ENCODE peak calls at places on chromosome 11, in seven cellular contexts. One of them, this sample, is unnamed.

GRCh38 chr11:113106507-113106906 is 145.3 kb downstream of the NCAM1 start:
- DNase-seq in A549: no peak
- DNase-seq in HCT116: no peak
- DNase-seq in WTC11: no peak
- DNase-seq in K562: no peak
- DNase-seq in HepG2: no peak
- DNase-seq in H1: no peak
- DNase-seq in this sample: no peak

GRCh38 chr11:19370100-19370861 is 129.5 kb upstream of the E2F8 start:
- DNase-seq in A549: no peak
- DNase-seq in HCT116: no peak
- DNase-seq in WTC11: no peak
- DNase-seq in K562: no peak
- DNase-seq in HepG2: no peak
- DNase-seq in H1: no peak
- DNase-seq in this sample: no peak

GRCh38 chr11:10505278-10506012 is 35.5 kb downstream of the RNF141 start:
- DNase-seq in A549: no peak
- DNase-seq in HCT116: no peak
- DNase-seq in WTC11: no peak
- DNase-seq in K562: no peak
- DNase-seq in HepG2: no peak
- DNase-seq in H1: no peak
- DNase-seq in this sample: no peak

GRCh38 chr11:117925198-117925925 is 3.8 kb downstream of the TMPRSS13 start:
- DNase-seq in A549: no peak
- DNase-seq in HCT116: no peak
- DNase-seq in WTC11: no peak
- DNase-seq in K562: no peak
- DNase-seq in HepG2: no peak
- DNase-seq in H1: no peak
- DNase-seq in this sample: no peak

GRCh38 chr11:114262681-114263509 is 33.3 kb upstream of the NNMT start:
- DNase-seq in A549: peak; percentile 50
- DNase-seq in HCT116: peak; percentile 26
- DNase-seq in WTC11: peak; percentile 34
- DNase-seq in K562: peak; percentile 61
- DNase-seq in HepG2: peak; percentile 44
- DNase-seq in H1: no peak
- DNase-seq in this sample: peak; percentile 75

GRCh38 chr11:71372693-71373657 is 75.2 kb downstream of the DHCR7 start:
- DNase-seq in A549: peak; percentile 46
- DNase-seq in HCT116: peak; percentile 2
- DNase-seq in WTC11: no peak
- DNase-seq in K562: no peak
- DNase-seq in HepG2: peak; percentile 26
- DNase-seq in H1: no peak
- DNase-seq in this sample: no peak

GRCh38 chr11:67304511-67305113 is 1.3 kb downstream of the SSH3 start:
- DNase-seq in A549: no peak
- DNase-seq in HCT116: no peak
- DNase-seq in WTC11: peak; percentile 10
- DNase-seq in K562: no peak
- DNase-seq in HepG2: no peak
- DNase-seq in H1: no peak
- DNase-seq in this sample: peak; percentile 21

GRCh38 chr11:9834281-9834680 is 170.4 kb downstream of the SWAP70 start:
- DNase-seq in A549: no peak
- DNase-seq in HCT116: no peak
- DNase-seq in WTC11: no peak
- DNase-seq in K562: no peak
- DNase-seq in HepG2: no peak
- DNase-seq in H1: no peak
- DNase-seq in this sample: no peak

GRCh38 chr11:113046866-113047265 is 85.6 kb downstream of the NCAM1 start:
- DNase-seq in A549: no peak
- DNase-seq in HCT116: no peak
- DNase-seq in WTC11: no peak
- DNase-seq in K562: no peak
- DNase-seq in HepG2: no peak
- DNase-seq in H1: no peak
- DNase-seq in this sample: no peak

GRCh38 chr11:62789576-62789975 is 2.2 kb downstream of the TMEM223 start:
- DNase-seq in A549: no peak
- DNase-seq in HCT116: no peak
- DNase-seq in WTC11: no peak
- DNase-seq in K562: no peak
- DNase-seq in HepG2: no peak
- DNase-seq in H1: no peak
- DNase-seq in this sample: no peak

GRCh38 chr11:30859709-30860108 is 273.6 kb upstream of the MPPED2 start:
- DNase-seq in A549: no peak
- DNase-seq in HCT116: no peak
- DNase-seq in WTC11: no peak
- DNase-seq in K562: no peak
- DNase-seq in HepG2: no peak
- DNase-seq in H1: no peak
- DNase-seq in this sample: peak; percentile 50

GRCh38 chr11:14248577-14248976 is 110.4 kb downstream of the RRAS2 start:
- DNase-seq in A549: no peak
- DNase-seq in HCT116: no peak
- DNase-seq in WTC11: peak; percentile 60
- DNase-seq in K562: no peak
- DNase-seq in HepG2: no peak
- DNase-seq in H1: no peak
- DNase-seq in this sample: peak; percentile 43

GRCh38 chr11:79241842-79242241 is 199.0 kb downstream of the TENM4 start:
- DNase-seq in A549: no peak
- DNase-seq in HCT116: no peak
- DNase-seq in WTC11: no peak
- DNase-seq in K562: no peak
- DNase-seq in HepG2: no peak
- DNase-seq in H1: no peak
- DNase-seq in this sample: peak; percentile 32

GRCh38 chr11:13956988-13957387 is 5.5 kb upstream of the SPON1 start:
- DNase-seq in A549: no peak
- DNase-seq in HCT116: no peak
- DNase-seq in WTC11: no peak
- DNase-seq in K562: no peak
- DNase-seq in HepG2: no peak
- DNase-seq in H1: no peak
- DNase-seq in this sample: no peak

GRCh38 chr11:71396548-71397123 is 51.6 kb downstream of the DHCR7 start:
- DNase-seq in A549: no peak
- DNase-seq in HCT116: no peak
- DNase-seq in WTC11: no peak
- DNase-seq in K562: no peak
- DNase-seq in HepG2: no peak
- DNase-seq in H1: no peak
- DNase-seq in this sample: no peak

GRCh38 chr11:126394036-126394435 is 38.5 kb downstream of the ST3GAL4 start:
- DNase-seq in A549: no peak
- DNase-seq in HCT116: no peak
- DNase-seq in WTC11: no peak
- DNase-seq in K562: no peak
- DNase-seq in HepG2: no peak
- DNase-seq in H1: no peak
- DNase-seq in this sample: no peak

GRCh38 chr11:113835306-113835705 is 40.1 kb downstream of the USP28 start:
- DNase-seq in A549: no peak
- DNase-seq in HCT116: no peak
- DNase-seq in WTC11: no peak
- DNase-seq in K562: no peak
- DNase-seq in HepG2: no peak
- DNase-seq in H1: no peak
- DNase-seq in this sample: no peak

GRCh38 chr11:74570266-74571061 is 21.9 kb upstream of the POLD3 start:
- DNase-seq in A549: peak; percentile 70
- DNase-seq in HCT116: peak; percentile 48
- DNase-seq in WTC11: peak; percentile 53
- DNase-seq in K562: peak; percentile 74
- DNase-seq in HepG2: peak; percentile 57
- DNase-seq in H1: no peak
- DNase-seq in this sample: peak; percentile 70

GRCh38 chr11:118435893-118436624 is at the start of gene KMT2A:
- DNase-seq in A549: peak; percentile 96
- DNase-seq in HCT116: peak; percentile 90
- DNase-seq in WTC11: peak; percentile 99
- DNase-seq in K562: peak; percentile 94
- DNase-seq in HepG2: peak; percentile 93
- DNase-seq in H1: peak; percentile 89
- DNase-seq in this sample: peak; percentile 96

GRCh38 chr11:720642-721346 is 14.8 kb downstream of the EPS8L2 start:
- DNase-seq in A549: no peak
- DNase-seq in HCT116: no peak
- DNase-seq in WTC11: peak; percentile 87
- DNase-seq in K562: peak; percentile 64
- DNase-seq in HepG2: no peak
- DNase-seq in H1: no peak
- DNase-seq in this sample: peak; percentile 86

GRCh38 chr11:92837595-92837994 is 131.9 kb upstream of the MTNR1B start:
- DNase-seq in A549: no peak
- DNase-seq in HCT116: no peak
- DNase-seq in WTC11: no peak
- DNase-seq in K562: no peak
- DNase-seq in HepG2: no peak
- DNase-seq in H1: no peak
- DNase-seq in this sample: no peak

GRCh38 chr11:82233211-82233610 is 500.5 kb downstream of the FAM181B start:
- DNase-seq in A549: no peak
- DNase-seq in HCT116: no peak
- DNase-seq in WTC11: no peak
- DNase-seq in K562: no peak
- DNase-seq in HepG2: no peak
- DNase-seq in H1: no peak
- DNase-seq in this sample: no peak

GRCh38 chr11:82225930-82226329 is 507.7 kb downstream of the FAM181B start:
- DNase-seq in A549: no peak
- DNase-seq in HCT116: no peak
- DNase-seq in WTC11: no peak
- DNase-seq in K562: no peak
- DNase-seq in HepG2: no peak
- DNase-seq in H1: no peak
- DNase-seq in this sample: no peak

GRCh38 chr11:82234256-82234655 is 499.4 kb downstream of the FAM181B start:
- DNase-seq in A549: no peak
- DNase-seq in HCT116: no peak
- DNase-seq in WTC11: no peak
- DNase-seq in K562: no peak
- DNase-seq in HepG2: no peak
- DNase-seq in H1: no peak
- DNase-seq in this sample: no peak

GRCh38 chr11:82225502-82225901 is 508.2 kb downstream of the FAM181B start:
- DNase-seq in A549: no peak
- DNase-seq in HCT116: no peak
- DNase-seq in WTC11: no peak
- DNase-seq in K562: no peak
- DNase-seq in HepG2: no peak
- DNase-seq in H1: no peak
- DNase-seq in this sample: no peak

GRCh38 chr11:82229346-82229745 is 504.3 kb downstream of the FAM181B start:
- DNase-seq in A549: peak; percentile 13
- DNase-seq in HCT116: no peak
- DNase-seq in WTC11: no peak
- DNase-seq in K562: no peak
- DNase-seq in HepG2: peak; percentile 12
- DNase-seq in H1: no peak
- DNase-seq in this sample: peak; percentile 7
- TF ChIP-seq MAX in A549: no peak
- TF ChIP-seq MAX in HCT116: no peak
- TF ChIP-seq MAX in WTC11: no peak
- TF ChIP-seq MAX in K562: no peak
- TF ChIP-seq MAX in HepG2: no peak
- TF ChIP-seq MAX in H1: no peak
- TF ChIP-seq MAX in this sample: no peak

GRCh38 chr11:75668508-75669297 is at the start of gene MAP6:
- DNase-seq in A549: peak; percentile 21
- DNase-seq in HCT116: no peak
- DNase-seq in WTC11: peak; percentile 64
- DNase-seq in K562: no peak
- DNase-seq in HepG2: no peak
- DNase-seq in H1: no peak
- DNase-seq in this sample: peak; percentile 85
- TF ChIP-seq MAX in A549: no peak
- TF ChIP-seq MAX in HCT116: no peak
- TF ChIP-seq MAX in WTC11: peak; percentile 50
- TF ChIP-seq MAX in K562: no peak
- TF ChIP-seq MAX in HepG2: no peak
- TF ChIP-seq MAX in H1: no peak
- TF ChIP-seq MAX in this sample: no peak

DNA sequence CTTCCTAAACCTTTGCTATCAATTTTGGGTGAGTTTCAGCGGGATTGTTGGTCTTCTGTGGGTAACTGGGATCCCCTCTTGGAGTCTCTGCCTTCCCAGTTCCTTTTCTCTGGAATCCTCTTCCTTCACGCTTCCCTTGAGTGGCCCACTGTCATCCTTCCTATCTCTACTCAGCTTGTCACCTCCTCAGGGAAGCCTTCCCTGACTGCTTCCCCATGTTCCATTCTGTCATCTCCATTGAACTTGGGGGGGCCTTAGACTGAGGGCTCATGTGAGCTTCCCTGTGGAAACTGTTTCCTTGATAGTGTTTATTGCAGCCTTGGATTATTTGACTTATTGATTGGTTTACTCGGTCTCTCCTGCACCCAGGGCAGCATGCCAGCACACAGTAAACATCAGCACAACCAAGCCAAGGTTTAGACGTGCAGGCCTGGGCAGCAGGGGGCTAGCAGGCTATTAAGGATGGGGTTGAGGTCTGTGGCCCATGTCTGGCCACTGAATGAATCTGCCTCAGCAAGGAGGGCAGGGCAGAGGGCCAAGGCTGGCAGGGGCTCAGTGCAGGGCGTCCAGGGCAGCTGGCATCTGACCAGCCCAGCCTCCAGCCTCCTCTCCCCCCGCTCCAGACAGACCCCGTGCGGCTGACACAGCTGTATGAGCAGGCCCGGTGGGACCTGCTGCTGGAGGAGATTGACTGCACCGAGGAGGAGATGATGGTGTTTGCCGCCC is 7.2 kb downstream of the TRPT1 start:
- DNase-seq in A549: no peak
- DNase-seq in HCT116: no peak
- DNase-seq in WTC11: no peak
- DNase-seq in K562: no peak
- DNase-seq in HepG2: no peak
- DNase-seq in H1: no peak
- DNase-seq in this sample: peak; percentile 68
- TF ChIP-seq MAX in A549: no peak
- TF ChIP-seq MAX in HCT116: no peak
- TF ChIP-seq MAX in WTC11: no peak
- TF ChIP-seq MAX in K562: no peak
- TF ChIP-seq MAX in HepG2: no peak
- TF ChIP-seq MAX in H1: no peak
- TF ChIP-seq MAX in this sample: no peak

DNA sequence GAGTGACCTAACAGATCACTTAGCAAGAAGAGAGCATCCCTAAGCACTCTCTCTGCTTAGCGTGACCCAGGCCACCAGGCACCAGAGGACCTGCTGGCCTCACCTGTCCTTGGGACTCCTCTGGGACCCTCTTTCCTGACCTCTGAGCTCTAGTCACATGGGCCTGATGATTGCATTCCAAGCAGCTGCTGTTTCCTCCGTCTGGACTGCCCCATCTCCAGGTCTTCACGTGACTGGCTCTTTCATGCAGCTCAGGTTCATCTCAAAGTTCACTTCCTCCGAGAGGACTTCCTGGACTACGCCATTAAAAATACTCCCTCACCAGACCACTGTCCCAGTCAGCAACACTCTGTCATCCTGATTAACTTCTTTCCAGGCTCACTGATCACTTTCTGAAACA is 2.9 kb downstream of the MMP20 start:
- DNase-seq in A549: no peak
- DNase-seq in HCT116: no peak
- DNase-seq in WTC11: no peak
- DNase-seq in K562: no peak
- DNase-seq in HepG2: peak; percentile 45
- DNase-seq in H1: no peak
- DNase-seq in this sample: no peak
- TF ChIP-seq MAX in A549: no peak
- TF ChIP-seq MAX in HCT116: no peak
- TF ChIP-seq MAX in WTC11: no peak
- TF ChIP-seq MAX in K562: no peak
- TF ChIP-seq MAX in HepG2: peak; percentile 37
- TF ChIP-seq MAX in H1: no peak
- TF ChIP-seq MAX in this sample: no peak